ENCODE peak calls at places on chromosomes 5 and 9, in nine cellular contexts. K is SW 1271; X is mesendoderm; H is head of caudate nucleus; F is MV-4-11; E is stimulated activated naive CD8-positive, alpha-beta T cell treated with anti-CD3 and anti-CD28 coated beads, Interleukin-15, amount 100 ng/mL, for 72 hours; V is NCI-H774; P is aorta; C is HFFc6. G is an unnamed sample.

GRCh38 chr9:127444921-127445850 is 6.0 kb downstream of the RPL12 start:
- DNase-seq in E (no peak), K (no peak), F (peak), C (peak), X (peak), V (no peak), H (no peak), P (no peak), G (no peak)

GRCh38 chr5:67401166-67401565 is 204.6 kb upstream of the CD180 start:
- DNase-seq in K (no peak), F (no peak), X (no peak), H (no peak), V (no peak), P (no peak), C (no peak), E (no peak), G (no peak)

GRCh38 chr5:107474724-107475489 is 195.8 kb downstream of the EFNA5 start:
- DNase-seq in C (no peak), V (no peak), E (no peak), K (peak), H (no peak), X (peak), P (no peak), F (peak), G (no peak)

GRCh38 chr9:95504053-95504963 is 12.5 kb downstream of the PTCH1 start:
- DNase-seq in H (no peak), V (no peak), F (peak), C (no peak), K (no peak), P (no peak), E (no peak), X (peak), G (peak)

GRCh38 chr5:76290321-76290757 is 112.7 kb upstream of the IQGAP2 start:
- DNase-seq in F (no peak), E (no peak), C (no peak), X (no peak), P (no peak), H (no peak), V (no peak), K (no peak), G (no peak)

GRCh38 chr9:98796364-98797101 is at the start of gene ANKS6:
- DNase-seq in P (peak), V (peak), K (peak), F (peak), H (peak), E (peak), X (peak), C (peak), G (peak)

GRCh38 chr9:77848897-77849296 is 182.7 kb downstream of the GNAQ start:
- DNase-seq in X (peak), H (peak), P (peak), K (peak), V (no peak), F (peak), C (peak), E (no peak), G (no peak)

GRCh38 chr9:38621434-38622082 is 1.2 kb upstream of the ANKRD18A start:
- DNase-seq in E (peak), C (no peak), X (peak), K (no peak), F (peak), P (peak), H (peak), V (peak), G (no peak)

GRCh38 chr5:94778299-94778698 is 159.8 kb downstream of the SLF1 start:
- DNase-seq in F (no peak), V (peak), X (peak), P (no peak), C (no peak), H (no peak), K (no peak), E (no peak), G (no peak)

GRCh38 chr5:172597755-172598155 is 43.3 kb upstream of the NEURL1B start:
- DNase-seq in V (no peak), C (no peak), P (no peak), F (no peak), X (no peak), H (no peak), K (no peak), E (no peak), G (no peak)

GRCh38 chr5:45507174-45507573 is 189.0 kb downstream of the HCN1 start:
- DNase-seq in E (no peak), H (peak), F (no peak), V (peak), X (peak), K (peak), P (no peak), C (no peak), G (no peak)

GRCh38 chr9:127004946-127005769 is 90.6 kb downstream of the RALGPS1 start:
- DNase-seq in P (no peak), F (peak), V (no peak), E (peak), X (no peak), K (no peak), C (no peak), H (peak), G (no peak)

GRCh38 chr9:12777149-12778010 is 2.6 kb downstream of the LURAP1L start:
- DNase-seq in E (no peak), F (no peak), K (no peak), V (no peak), C (no peak), H (no peak), X (no peak), P (no peak), G (no peak)

GRCh38 chr9:122562134-122562760 is 9.3 kb downstream of the OR1N2 start:
- DNase-seq in H (no peak), C (no peak), P (no peak), K (no peak), F (no peak), E (peak), X (no peak), V (no peak), G (no peak)

GRCh38 chr5:14699807-14700400 is 35.4 kb downstream of the OTULIN start:
- DNase-seq in V (no peak), C (no peak), P (no peak), H (no peak), K (no peak), F (no peak), X (no peak), E (no peak), G (no peak)

GRCh38 chr5:172835246-172836030 is 1.4 kb downstream of the ERGIC1 start:
- DNase-seq in X (no peak), F (no peak), H (no peak), E (no peak), V (no peak), K (no peak), P (no peak), C (no peak), G (no peak)

G was measured in sciatic nerve.